ENCODE peak calls at places on chromosomes 1 and 21, in four cellular contexts. One of them, this sample, is unnamed.

GRCh38 chr1:165543651-165544452 is at the start of gene LRRC52:
- DNase-seq in heart left ventricle: peak
- DNase-seq in dorsolateral prefrontal cortex: peak
- DNase-seq in SK-N-SH: peak
- DNase-seq in this sample: no peak

GRCh38 chr1:152495066-152495675 is 15.4 kb upstream of the LCE5A start:
- DNase-seq in heart left ventricle: no peak
- DNase-seq in SK-N-SH: peak
- DNase-seq in dorsolateral prefrontal cortex: no peak
- DNase-seq in this sample: no peak

GRCh38 chr1:231139659-231140650 is 21.9 kb upstream of the TRIM67 start:
- DNase-seq in heart left ventricle: no peak
- DNase-seq in dorsolateral prefrontal cortex: no peak
- DNase-seq in SK-N-SH: no peak
- DNase-seq in this sample: peak

GRCh38 chr1:15680614-15681345 is 3.3 kb upstream of the PLEKHM2 start:
- DNase-seq in SK-N-SH: no peak
- DNase-seq in dorsolateral prefrontal cortex: no peak
- DNase-seq in heart left ventricle: no peak
- DNase-seq in this sample: no peak

GRCh38 chr1:208924011-208924410 is 659.5 kb upstream of the CAMK1G start:
- DNase-seq in heart left ventricle: no peak
- DNase-seq in SK-N-SH: no peak
- DNase-seq in dorsolateral prefrontal cortex: no peak
- DNase-seq in this sample: no peak

GRCh38 chr1:231937013-231937754 is 310.6 kb downstream of the DISC1 start:
- DNase-seq in SK-N-SH: peak
- DNase-seq in heart left ventricle: peak
- DNase-seq in dorsolateral prefrontal cortex: peak
- DNase-seq in this sample: no peak

GRCh38 chr1:28807046-28807445 is 4.9 kb upstream of the OPRD1 start:
- DNase-seq in dorsolateral prefrontal cortex: no peak
- DNase-seq in SK-N-SH: no peak
- DNase-seq in heart left ventricle: no peak
- DNase-seq in this sample: no peak

GRCh38 chr21:29293495-29293894 is 5.2 kb upstream of the BACH1 start:
- DNase-seq in dorsolateral prefrontal cortex: no peak
- DNase-seq in heart left ventricle: no peak
- DNase-seq in SK-N-SH: no peak
- DNase-seq in this sample: no peak

GRCh38 chr1:204885288-204885711 is 14.6 kb downstream of the NFASC start:
- DNase-seq in heart left ventricle: no peak
- DNase-seq in SK-N-SH: no peak
- DNase-seq in dorsolateral prefrontal cortex: no peak
- DNase-seq in this sample: no peak

GRCh38 chr1:33375316-33375715 is 54.4 kb upstream of the A3GALT2 start:
- DNase-seq in dorsolateral prefrontal cortex: no peak
- DNase-seq in heart left ventricle: no peak
- DNase-seq in SK-N-SH: no peak
- DNase-seq in this sample: no peak

GRCh38 chr1:40313329-40313957 is 3.6 kb downstream of the COL9A2 start:
- DNase-seq in heart left ventricle: no peak
- DNase-seq in dorsolateral prefrontal cortex: no peak
- DNase-seq in SK-N-SH: no peak
- DNase-seq in this sample: no peak

GRCh38 chr1:195686764-195687163 is 921.5 kb downstream of the KCNT2 start:
- DNase-seq in SK-N-SH: no peak
- DNase-seq in heart left ventricle: no peak
- DNase-seq in dorsolateral prefrontal cortex: no peak
- DNase-seq in this sample: no peak

GRCh38 chr1:215643592-215644321 is 76.7 kb downstream of the KCTD3 start:
- DNase-seq in heart left ventricle: no peak
- DNase-seq in SK-N-SH: no peak
- DNase-seq in dorsolateral prefrontal cortex: no peak
- DNase-seq in this sample: no peak

GRCh38 chr1:7865978-7866377 is 13.1 kb upstream of the UTS2 start:
- DNase-seq in SK-N-SH: no peak
- DNase-seq in heart left ventricle: no peak
- DNase-seq in dorsolateral prefrontal cortex: no peak
- DNase-seq in this sample: no peak

GRCh38 chr1:204345941-204346678 is 13.6 kb downstream of the PLEKHA6 start:
- DNase-seq in dorsolateral prefrontal cortex: no peak
- DNase-seq in heart left ventricle: no peak
- DNase-seq in SK-N-SH: no peak
- DNase-seq in this sample: no peak

GRCh38 chr1:109498161-109498801 is 4.4 kb downstream of the CYB561D1 start:
- DNase-seq in dorsolateral prefrontal cortex: no peak
- DNase-seq in heart left ventricle: no peak
- DNase-seq in SK-N-SH: peak
- DNase-seq in this sample: no peak

DNA sequence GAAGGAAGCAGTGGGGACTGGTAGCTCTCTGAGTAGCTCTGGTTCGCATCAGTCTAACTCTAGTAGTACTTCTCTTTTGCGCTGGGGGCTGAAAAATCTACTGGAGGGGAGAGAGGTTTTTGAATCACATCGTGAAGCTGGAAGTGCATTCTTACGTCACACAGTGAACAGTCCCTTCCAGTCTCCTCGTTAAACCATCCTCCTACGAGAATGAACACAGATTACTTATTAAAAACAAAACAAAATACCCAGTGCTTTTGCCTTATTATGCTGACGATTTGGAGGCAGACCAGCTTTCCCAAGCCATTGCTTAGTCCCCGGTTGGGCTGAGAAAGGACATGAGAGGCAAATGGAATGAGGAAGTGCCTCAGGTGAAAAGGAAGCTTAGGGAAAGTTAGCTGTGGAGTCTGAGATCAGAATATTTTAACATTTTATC is 16.1 kb downstream of the HUNK start:
- DNase-seq in SK-N-SH: peak
- DNase-seq in heart left ventricle: no peak
- DNase-seq in dorsolateral prefrontal cortex: no peak
- DNase-seq in this sample: no peak
- H3K4me3 ChIP-seq in SK-N-SH: no peak
- H3K4me3 ChIP-seq in heart left ventricle: no peak
- H3K4me3 ChIP-seq in dorsolateral prefrontal cortex: no peak
- H3K4me3 ChIP-seq in this sample: no peak

DNA sequence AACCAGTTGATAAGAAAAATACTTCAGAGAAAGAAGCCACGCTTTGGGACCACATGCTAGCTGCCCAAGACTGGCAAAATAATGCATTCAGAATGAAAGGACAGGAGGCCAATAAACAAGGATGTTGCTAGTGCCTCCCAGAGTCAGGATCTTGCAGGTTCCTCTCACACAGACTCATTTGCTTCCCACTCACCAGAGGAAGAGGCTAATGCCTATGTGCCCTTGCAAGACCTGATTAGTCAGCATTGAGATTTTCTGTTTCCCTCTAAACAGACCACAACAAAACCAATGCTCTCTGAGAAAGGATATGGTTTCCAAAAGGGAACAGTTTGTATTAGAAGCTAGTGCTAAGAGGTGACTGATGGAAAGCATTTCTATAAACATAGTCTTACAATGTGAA is 85.7 kb downstream of the NRDC start:
- DNase-seq in dorsolateral prefrontal cortex: no peak
- DNase-seq in heart left ventricle: no peak
- DNase-seq in SK-N-SH: no peak
- DNase-seq in this sample: peak
- TF ChIP-seq CTCF in dorsolateral prefrontal cortex: no peak
- TF ChIP-seq CTCF in heart left ventricle: no peak
- TF ChIP-seq CTCF in SK-N-SH: no peak
- TF ChIP-seq CTCF in this sample: no peak

GRCh38 chr1:10901091-10901893 is 104.8 kb upstream of the CASZ1 start:
- DNase-seq in heart left ventricle: no peak
- DNase-seq in dorsolateral prefrontal cortex: no peak
- DNase-seq in SK-N-SH: peak
- DNase-seq in this sample: no peak
- H3K4me3 ChIP-seq in heart left ventricle: no peak
- H3K4me3 ChIP-seq in dorsolateral prefrontal cortex: no peak
- H3K4me3 ChIP-seq in SK-N-SH: no peak
- H3K4me3 ChIP-seq in this sample: no peak

GRCh38 chr21:16945580-16945979 is 567.3 kb upstream of the CXADR start:
- DNase-seq in dorsolateral prefrontal cortex: no peak
- DNase-seq in heart left ventricle: no peak
- DNase-seq in SK-N-SH: no peak
- DNase-seq in this sample: no peak

DNA sequence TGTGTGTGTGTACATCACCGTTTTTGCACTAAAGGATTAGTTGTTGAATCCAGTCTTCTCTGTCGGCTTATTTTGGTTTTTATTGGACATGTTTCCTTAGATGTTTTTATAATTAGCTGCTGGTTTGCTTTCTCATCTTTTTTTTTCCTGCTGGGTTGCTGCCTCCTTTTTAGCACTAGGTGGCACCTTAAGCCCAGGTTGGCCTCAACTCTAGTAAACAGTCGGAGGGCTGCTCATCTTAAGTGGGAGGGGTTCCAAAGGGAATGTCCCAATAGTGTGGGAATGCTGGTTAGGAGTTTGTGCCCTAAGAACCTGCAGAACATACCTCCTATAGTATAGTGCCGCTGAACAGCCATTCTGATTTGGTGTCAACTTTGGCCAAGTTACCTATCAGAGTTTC is 570.1 kb upstream of the CXADR start:
- DNase-seq in dorsolateral prefrontal cortex: no peak
- DNase-seq in SK-N-SH: peak
- DNase-seq in heart left ventricle: no peak
- DNase-seq in this sample: no peak
- TF ChIP-seq CTCF in dorsolateral prefrontal cortex: no peak
- TF ChIP-seq CTCF in SK-N-SH: peak
- TF ChIP-seq CTCF in heart left ventricle: no peak
- TF ChIP-seq CTCF in this sample: peak

GRCh38 chr1:115159958-115160357 is 70.7 kb upstream of the TSPAN2 start:
- DNase-seq in heart left ventricle: no peak
- DNase-seq in dorsolateral prefrontal cortex: no peak
- DNase-seq in SK-N-SH: no peak
- DNase-seq in this sample: no peak
- H3K4me3 ChIP-seq in heart left ventricle: no peak
- H3K4me3 ChIP-seq in dorsolateral prefrontal cortex: no peak
- H3K4me3 ChIP-seq in SK-N-SH: no peak
- H3K4me3 ChIP-seq in this sample: no peak

GRCh38 chr21:37909936-37910335 is 6.3 kb downstream of the KCNJ6 start:
- DNase-seq in heart left ventricle: no peak
- DNase-seq in dorsolateral prefrontal cortex: no peak
- DNase-seq in SK-N-SH: no peak
- DNase-seq in this sample: no peak
- TF ChIP-seq CTCF in heart left ventricle: no peak
- TF ChIP-seq CTCF in dorsolateral prefrontal cortex: no peak
- TF ChIP-seq CTCF in SK-N-SH: peak
- TF ChIP-seq CTCF in this sample: peak

GRCh38 chr1:96515925-96516324 is 205.7 kb upstream of the PTBP2 start:
- DNase-seq in dorsolateral prefrontal cortex: no peak
- DNase-seq in SK-N-SH: no peak
- DNase-seq in heart left ventricle: no peak
- DNase-seq in this sample: no peak
- H3K4me3 ChIP-seq in dorsolateral prefrontal cortex: no peak
- H3K4me3 ChIP-seq in SK-N-SH: no peak
- H3K4me3 ChIP-seq in heart left ventricle: no peak
- H3K4me3 ChIP-seq in this sample: no peak

GRCh38 chr1:228508253-228508652 is 21.1 kb downstream of the RNF187 start:
- DNase-seq in heart left ventricle: no peak
- DNase-seq in dorsolateral prefrontal cortex: no peak
- DNase-seq in SK-N-SH: no peak
- DNase-seq in this sample: no peak

GRCh38 chr1:228512852-228513243 is 25.7 kb downstream of the RNF187 start:
- DNase-seq in dorsolateral prefrontal cortex: no peak
- DNase-seq in SK-N-SH: no peak
- DNase-seq in heart left ventricle: no peak
- DNase-seq in this sample: no peak

GRCh38 chr1:228511014-228511413 is 23.8 kb downstream of the RNF187 start:
- DNase-seq in SK-N-SH: no peak
- DNase-seq in dorsolateral prefrontal cortex: no peak
- DNase-seq in heart left ventricle: no peak
- DNase-seq in this sample: no peak

GRCh38 chr1:228511539-228512445 is 24.6 kb downstream of the RNF187 start:
- DNase-seq in dorsolateral prefrontal cortex: no peak
- DNase-seq in heart left ventricle: no peak
- DNase-seq in SK-N-SH: no peak
- DNase-seq in this sample: no peak

GRCh38 chr1:228510101-228510850 is 23.1 kb downstream of the RNF187 start:
- DNase-seq in heart left ventricle: no peak
- DNase-seq in SK-N-SH: no peak
- DNase-seq in dorsolateral prefrontal cortex: no peak
- DNase-seq in this sample: no peak
- TF ChIP-seq CTCF in heart left ventricle: no peak
- TF ChIP-seq CTCF in SK-N-SH: no peak
- TF ChIP-seq CTCF in dorsolateral prefrontal cortex: no peak
- TF ChIP-seq CTCF in this sample: no peak

GRCh38 chr1:55368698-55369097 is 153.5 kb upstream of the USP24 start:
- DNase-seq in SK-N-SH: no peak
- DNase-seq in heart left ventricle: no peak
- DNase-seq in dorsolateral prefrontal cortex: no peak
- DNase-seq in this sample: no peak
- H3K4me3 ChIP-seq in SK-N-SH: no peak
- H3K4me3 ChIP-seq in heart left ventricle: no peak
- H3K4me3 ChIP-seq in dorsolateral prefrontal cortex: no peak
- H3K4me3 ChIP-seq in this sample: no peak

This sample was measured in HFF-Myc.